ENCODE peak calls at places on chromosomes 13 and 19, in ten cellular contexts. One of them, this sample, is unnamed.

GRCh38 chr13:86608739-86609138 is 809.5 kb upstream of the SLITRK6 start:
- DNase-seq in AG09309: no peak
- DNase-seq in psoas muscle: no peak
- DNase-seq in GM23338: no peak
- DNase-seq in lung: no peak
- DNase-seq in fibroblast of the aortic adventitia: no peak
- DNase-seq in AG04450: no peak
- DNase-seq in ascending aorta: no peak
- DNase-seq in lower leg skin: no peak
- DNase-seq in tibial nerve: no peak
- DNase-seq in this sample: no peak

GRCh38 chr13:40598599-40598998 is 67.8 kb downstream of the FOXO1 start:
- DNase-seq in AG09309: no peak
- DNase-seq in psoas muscle: no peak
- DNase-seq in GM23338: no peak
- DNase-seq in lung: no peak
- DNase-seq in fibroblast of the aortic adventitia: no peak
- DNase-seq in AG04450: no peak
- DNase-seq in ascending aorta: no peak
- DNase-seq in lower leg skin: no peak
- DNase-seq in tibial nerve: no peak
- DNase-seq in this sample: no peak

GRCh38 chr13:20057963-20058362 is 99.4 kb downstream of the ZMYM2 start:
- DNase-seq in AG09309: no peak
- DNase-seq in psoas muscle: no peak
- DNase-seq in GM23338: no peak
- DNase-seq in lung: no peak
- DNase-seq in fibroblast of the aortic adventitia: peak; percentile 8
- DNase-seq in AG04450: no peak
- DNase-seq in ascending aorta: no peak
- DNase-seq in lower leg skin: no peak
- DNase-seq in tibial nerve: no peak
- DNase-seq in this sample: no peak

GRCh38 chr13:26541678-26542553 is 15.6 kb upstream of the WASF3 start:
- DNase-seq in AG09309: no peak
- DNase-seq in psoas muscle: no peak
- DNase-seq in GM23338: peak; percentile 17
- DNase-seq in lung: no peak
- DNase-seq in fibroblast of the aortic adventitia: no peak
- DNase-seq in AG04450: no peak
- DNase-seq in ascending aorta: no peak
- DNase-seq in lower leg skin: no peak
- DNase-seq in tibial nerve: no peak
- DNase-seq in this sample: no peak

GRCh38 chr19:17902701-17903100 is 30.1 kb upstream of the CCDC124 start:
- DNase-seq in AG09309: peak; percentile 31
- DNase-seq in psoas muscle: no peak
- DNase-seq in GM23338: no peak
- DNase-seq in lung: no peak
- DNase-seq in fibroblast of the aortic adventitia: peak; percentile 35
- DNase-seq in AG04450: peak; percentile 13
- DNase-seq in ascending aorta: no peak
- DNase-seq in lower leg skin: no peak
- DNase-seq in tibial nerve: no peak
- DNase-seq in this sample: peak; percentile 31

GRCh38 chr13:113631341-113632095 is 26.5 kb downstream of the ATP4B start:
- DNase-seq in AG09309: no peak
- DNase-seq in psoas muscle: no peak
- DNase-seq in GM23338: no peak
- DNase-seq in lung: no peak
- DNase-seq in fibroblast of the aortic adventitia: no peak
- DNase-seq in AG04450: no peak
- DNase-seq in ascending aorta: no peak
- DNase-seq in lower leg skin: no peak
- DNase-seq in tibial nerve: no peak
- DNase-seq in this sample: no peak

GRCh38 chr13:75512253-75512652 is 25.4 kb downstream of the COMMD6 start:
- DNase-seq in AG09309: no peak
- DNase-seq in psoas muscle: no peak
- DNase-seq in GM23338: no peak
- DNase-seq in lung: no peak
- DNase-seq in fibroblast of the aortic adventitia: no peak
- DNase-seq in AG04450: no peak
- DNase-seq in ascending aorta: no peak
- DNase-seq in lower leg skin: no peak
- DNase-seq in tibial nerve: no peak
- DNase-seq in this sample: no peak

GRCh38 chr19:51327066-51327985 is 14.6 kb downstream of the VSIG10L start:
- DNase-seq in AG09309: no peak
- DNase-seq in psoas muscle: peak; percentile 48
- DNase-seq in GM23338: peak; percentile 92
- DNase-seq in lung: no peak
- DNase-seq in fibroblast of the aortic adventitia: peak; percentile 28
- DNase-seq in AG04450: no peak
- DNase-seq in ascending aorta: no peak
- DNase-seq in lower leg skin: no peak
- DNase-seq in tibial nerve: no peak
- DNase-seq in this sample: peak; percentile 56

GRCh38 chr13:27853871-27854270 is 61.6 kb downstream of the GSX1 start:
- DNase-seq in AG09309: no peak
- DNase-seq in psoas muscle: no peak
- DNase-seq in GM23338: no peak
- DNase-seq in lung: no peak
- DNase-seq in fibroblast of the aortic adventitia: no peak
- DNase-seq in AG04450: no peak
- DNase-seq in ascending aorta: no peak
- DNase-seq in lower leg skin: no peak
- DNase-seq in tibial nerve: no peak
- DNase-seq in this sample: no peak

GRCh38 chr13:35741657-35742056 is 265.2 kb upstream of the MAB21L1 start:
- DNase-seq in AG09309: no peak
- DNase-seq in psoas muscle: no peak
- DNase-seq in GM23338: no peak
- DNase-seq in lung: no peak
- DNase-seq in fibroblast of the aortic adventitia: no peak
- DNase-seq in AG04450: no peak
- DNase-seq in ascending aorta: no peak
- DNase-seq in lower leg skin: no peak
- DNase-seq in tibial nerve: no peak
- DNase-seq in this sample: no peak

GRCh38 chr19:11505504-11506100 is at the start of gene ZNF653:
- DNase-seq in AG09309: peak; percentile 64
- DNase-seq in psoas muscle: peak; percentile 92
- DNase-seq in GM23338: peak; percentile 98
- DNase-seq in lung: peak; percentile 96
- DNase-seq in fibroblast of the aortic adventitia: peak; percentile 95
- DNase-seq in AG04450: peak; percentile 87
- DNase-seq in ascending aorta: peak; percentile 61
- DNase-seq in lower leg skin: peak; percentile 99
- DNase-seq in tibial nerve: peak; percentile 91
- DNase-seq in this sample: peak; percentile 96

GRCh38 chr13:57507752-57508463 is 123.6 kb upstream of the PCDH17 start:
- DNase-seq in AG09309: no peak
- DNase-seq in psoas muscle: no peak
- DNase-seq in GM23338: no peak
- DNase-seq in lung: no peak
- DNase-seq in fibroblast of the aortic adventitia: no peak
- DNase-seq in AG04450: no peak
- DNase-seq in ascending aorta: no peak
- DNase-seq in lower leg skin: no peak
- DNase-seq in tibial nerve: no peak
- DNase-seq in this sample: no peak

GRCh38 chr19:51131780-51132680 is 7.3 kb downstream of the SIGLEC9 start:
- DNase-seq in AG09309: no peak
- DNase-seq in psoas muscle: no peak
- DNase-seq in GM23338: peak; percentile 59
- DNase-seq in lung: peak; percentile 78
- DNase-seq in fibroblast of the aortic adventitia: peak; percentile 83
- DNase-seq in AG04450: peak; percentile 42
- DNase-seq in ascending aorta: no peak
- DNase-seq in lower leg skin: no peak
- DNase-seq in tibial nerve: peak; percentile 25
- DNase-seq in this sample: peak; percentile 75

GRCh38 chr19:45645068-45645630 is 6.0 kb upstream of the EML2 start:
- DNase-seq in AG09309: no peak
- DNase-seq in psoas muscle: no peak
- DNase-seq in GM23338: no peak
- DNase-seq in lung: no peak
- DNase-seq in fibroblast of the aortic adventitia: no peak
- DNase-seq in AG04450: no peak
- DNase-seq in ascending aorta: no peak
- DNase-seq in lower leg skin: no peak
- DNase-seq in tibial nerve: no peak
- DNase-seq in this sample: no peak

GRCh38 chr19:45645631-45646344 is 6.6 kb upstream of the EML2 start:
- DNase-seq in AG09309: no peak
- DNase-seq in psoas muscle: peak; percentile 62
- DNase-seq in GM23338: peak; percentile 98
- DNase-seq in lung: peak; percentile 56
- DNase-seq in fibroblast of the aortic adventitia: peak; percentile 69
- DNase-seq in AG04450: peak; percentile 62
- DNase-seq in ascending aorta: peak; percentile 29
- DNase-seq in lower leg skin: peak; percentile 93
- DNase-seq in tibial nerve: peak; percentile 57
- DNase-seq in this sample: peak; percentile 93

GRCh38 chr19:45643927-45644771 is 5.0 kb upstream of the EML2 start:
- DNase-seq in AG09309: no peak
- DNase-seq in psoas muscle: no peak
- DNase-seq in GM23338: no peak
- DNase-seq in lung: no peak
- DNase-seq in fibroblast of the aortic adventitia: no peak
- DNase-seq in AG04450: no peak
- DNase-seq in ascending aorta: no peak
- DNase-seq in lower leg skin: no peak
- DNase-seq in tibial nerve: no peak
- DNase-seq in this sample: no peak

GRCh38 chr19:45643024-45643926 is 4.1 kb upstream of the EML2 start:
- DNase-seq in AG09309: no peak
- DNase-seq in psoas muscle: peak; percentile 83
- DNase-seq in GM23338: peak; percentile 92
- DNase-seq in lung: peak; percentile 87
- DNase-seq in fibroblast of the aortic adventitia: peak; percentile 79
- DNase-seq in AG04450: peak; percentile 49
- DNase-seq in ascending aorta: peak; percentile 25
- DNase-seq in lower leg skin: peak; percentile 97
- DNase-seq in tibial nerve: peak; percentile 91
- DNase-seq in this sample: peak; percentile 87

DNA sequence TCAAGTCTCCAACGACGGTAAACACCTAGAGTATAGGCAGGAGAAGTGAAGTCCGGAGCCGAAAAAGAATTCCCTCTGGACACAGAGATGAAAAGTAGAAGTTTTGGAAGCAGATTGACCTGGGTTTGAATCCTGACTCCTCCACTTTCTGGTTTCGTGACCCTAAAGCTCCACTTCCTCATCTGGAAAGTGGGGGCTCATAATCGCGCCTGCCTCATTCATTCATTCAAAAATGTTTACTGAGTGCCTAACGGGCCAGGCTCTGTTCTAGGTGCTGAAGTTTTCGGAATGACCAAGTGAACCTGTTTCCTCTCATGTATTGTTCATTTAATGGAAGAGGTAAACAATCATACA is 7.1 kb upstream of the EML2 start:
- DNase-seq in AG09309: no peak
- DNase-seq in psoas muscle: no peak
- DNase-seq in GM23338: no peak
- DNase-seq in lung: no peak
- DNase-seq in fibroblast of the aortic adventitia: no peak
- DNase-seq in AG04450: no peak
- DNase-seq in ascending aorta: no peak
- DNase-seq in lower leg skin: no peak
- DNase-seq in tibial nerve: no peak
- DNase-seq in this sample: no peak
- H3K4me3 ChIP-seq in AG09309: no peak overlapping the region
- H3K4me3 ChIP-seq in psoas muscle: peak overlapping the region; percentile 56
- H3K4me3 ChIP-seq in GM23338: peak overlapping the region; percentile 90
- H3K4me3 ChIP-seq in lung: no peak overlapping the region
- H3K4me3 ChIP-seq in fibroblast of the aortic adventitia: no peak overlapping the region
- H3K4me3 ChIP-seq in AG04450: peak overlapping the region; percentile 56
- H3K4me3 ChIP-seq in ascending aorta: no peak overlapping the region
- H3K4me3 ChIP-seq in lower leg skin: no peak overlapping the region
- H3K4me3 ChIP-seq in tibial nerve: peak overlapping the region; percentile 39
- H3K4me3 ChIP-seq in this sample: peak overlapping the region; percentile 48

DNA sequence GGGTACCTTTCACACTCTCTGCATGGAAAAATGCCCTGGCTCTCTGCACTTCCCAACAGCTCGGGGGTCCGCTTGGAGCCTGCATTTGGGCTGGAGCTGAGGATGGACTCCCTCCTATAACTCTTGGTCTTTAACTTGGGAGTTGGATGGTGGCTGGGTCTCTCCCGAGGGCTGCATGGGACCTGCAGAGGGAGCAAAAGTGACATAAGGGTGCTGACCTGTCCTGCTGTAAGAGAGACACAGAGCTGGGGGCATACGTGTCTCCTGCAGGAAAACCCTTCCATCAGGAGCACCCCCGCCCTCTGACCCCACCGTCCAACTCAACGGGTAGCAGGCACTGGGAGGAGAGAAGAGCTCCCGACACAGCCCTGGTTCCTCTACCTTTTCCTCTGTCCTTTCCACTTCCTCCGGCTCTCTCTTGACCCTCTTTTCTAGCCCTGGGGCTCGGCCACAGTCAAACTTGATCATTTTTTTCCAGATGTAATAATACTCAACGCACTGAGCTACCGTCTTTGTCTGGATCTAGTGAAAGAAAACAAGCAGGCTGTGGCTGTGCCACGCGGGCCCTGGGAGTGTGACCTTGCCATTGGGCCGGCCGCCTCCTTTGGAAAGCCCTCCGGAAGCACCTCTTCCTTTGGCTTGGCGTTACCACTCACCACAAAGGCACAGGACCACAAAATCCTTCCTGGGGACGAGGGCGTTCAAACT is 6.8 kb upstream of the NAPA start:
- DNase-seq in AG09309: no peak
- DNase-seq in psoas muscle: no peak
- DNase-seq in GM23338: no peak
- DNase-seq in lung: no peak
- DNase-seq in fibroblast of the aortic adventitia: no peak
- DNase-seq in AG04450: no peak
- DNase-seq in ascending aorta: no peak
- DNase-seq in lower leg skin: no peak
- DNase-seq in tibial nerve: no peak
- DNase-seq in this sample: no peak
- TF ChIP-seq CTCF in AG09309: no peak
- TF ChIP-seq CTCF in psoas muscle: no peak
- TF ChIP-seq CTCF in GM23338: peak; percentile 47
- TF ChIP-seq CTCF in lung: no peak
- TF ChIP-seq CTCF in fibroblast of the aortic adventitia: no peak
- TF ChIP-seq CTCF in AG04450: no peak
- TF ChIP-seq CTCF in ascending aorta: no peak
- TF ChIP-seq CTCF in lower leg skin: no peak
- TF ChIP-seq CTCF in tibial nerve: no peak
- TF ChIP-seq CTCF in this sample: no peak

GRCh38 chr13:108495686-108496363 is 133.6 kb upstream of the MYO16 start:
- DNase-seq in AG09309: no peak
- DNase-seq in psoas muscle: no peak
- DNase-seq in GM23338: peak; percentile 64
- DNase-seq in lung: no peak
- DNase-seq in fibroblast of the aortic adventitia: no peak
- DNase-seq in AG04450: no peak
- DNase-seq in ascending aorta: no peak
- DNase-seq in lower leg skin: no peak
- DNase-seq in tibial nerve: no peak
- DNase-seq in this sample: peak; percentile 25
- H3K4me3 ChIP-seq in AG09309: no peak overlapping the region
- H3K4me3 ChIP-seq in psoas muscle: no peak overlapping the region
- H3K4me3 ChIP-seq in GM23338: peak overlapping the region; percentile 85
- H3K4me3 ChIP-seq in lung: no peak overlapping the region
- H3K4me3 ChIP-seq in fibroblast of the aortic adventitia: no peak overlapping the region
- H3K4me3 ChIP-seq in AG04450: no peak overlapping the region
- H3K4me3 ChIP-seq in ascending aorta: no peak overlapping the region
- H3K4me3 ChIP-seq in lower leg skin: no peak overlapping the region
- H3K4me3 ChIP-seq in tibial nerve: peak overlapping the region; percentile 31
- H3K4me3 ChIP-seq in this sample: peak overlapping the region; percentile 31

GRCh38 chr19:41959056-41960053 is at the start of gene RABAC1:
- DNase-seq in AG09309: peak; percentile 62
- DNase-seq in psoas muscle: peak; percentile 86
- DNase-seq in GM23338: peak; percentile 99
- DNase-seq in lung: peak; percentile 92
- DNase-seq in fibroblast of the aortic adventitia: peak; percentile 89
- DNase-seq in AG04450: peak; percentile 75
- DNase-seq in ascending aorta: peak; percentile 64
- DNase-seq in lower leg skin: peak; percentile 97
- DNase-seq in tibial nerve: peak; percentile 86
- DNase-seq in this sample: peak; percentile 90
- TF ChIP-seq CTCF in AG09309: no peak
- TF ChIP-seq CTCF in psoas muscle: no peak
- TF ChIP-seq CTCF in GM23338: peak; percentile 17
- TF ChIP-seq CTCF in lung: no peak
- TF ChIP-seq CTCF in fibroblast of the aortic adventitia: peak; percentile 40
- TF ChIP-seq CTCF in AG04450: peak; percentile 29
- TF ChIP-seq CTCF in ascending aorta: no peak
- TF ChIP-seq CTCF in lower leg skin: no peak
- TF ChIP-seq CTCF in tibial nerve: no peak
- TF ChIP-seq CTCF in this sample: peak; percentile 27